ENCODE peak calls at places on chromosome 9, in seven cellular contexts. H, L, B, I, Q, X and G are unnamed samples.

GRCh38 chr9:114433086-114433485 is 45.3 kb upstream of the AKNA start:
- DNase-seq in I (no peak), L (no peak), Q (peak; percentile 26), X (no peak), B (no peak), H (no peak), G (no peak)

GRCh38 chr9:131524578-131525315 is 6.3 kb downstream of the UCK1 start:
- DNase-seq in I (no peak), B (no peak), L (peak; percentile 42), Q (peak; percentile 36), X (no peak), H (no peak), G (no peak)

GRCh38 chr9:7489018-7489417 is 310.6 kb downstream of the DMAC1 start:
- DNase-seq in H (no peak), X (no peak), B (no peak), Q (no peak), I (no peak), L (no peak), G (no peak)

GRCh38 chr9:127314911-127315310 is 50.3 kb downstream of the GARNL3 start:
- DNase-seq in B (no peak), L (no peak), I (no peak), X (no peak), Q (no peak), H (no peak), G (no peak)

GRCh38 chr9:114223564-114224246 is 68.4 kb downstream of the COL27A1 start:
- DNase-seq in I (no peak), Q (no peak), H (peak; percentile 51), X (no peak), B (no peak), L (peak; percentile 82), G (no peak)

GRCh38 chr9:94096819-94097577 is 12.7 kb downstream of the PTPDC1 start:
- DNase-seq in B (no peak), L (peak; percentile 40), H (no peak), X (no peak), I (no peak), Q (no peak), G (no peak)

GRCh38 chr9:124624735-124624992 is 117.5 kb upstream of the NR5A1 start:
- DNase-seq in I (no peak), H (no peak), X (no peak), L (no peak), B (no peak), Q (no peak), G (no peak)

GRCh38 chr9:82124090-82124489 is 135.5 kb downstream of the SPATA31D1 start:
- DNase-seq in I (peak; percentile 50), L (peak; percentile 89), X (no peak), B (no peak), Q (no peak), H (no peak), G (no peak)

GRCh38 chr9:119803679-119804078 is 434.4 kb upstream of the BRINP1 start:
- DNase-seq in Q (no peak), B (no peak), H (no peak), X (no peak), L (no peak), I (no peak), G (no peak)

GRCh38 chr9:33619666-33620404 is 95.8 kb downstream of the ANKRD18B start:
- DNase-seq in X (no peak), I (peak; percentile 83), H (peak; percentile 28), Q (peak; percentile 10), B (no peak), L (peak; percentile 85), G (no peak)

GRCh38 chr9:5621327-5621726 is 7.6 kb upstream of the RIC1 start:
- DNase-seq in H (peak; percentile 63), X (no peak), L (peak; percentile 84), B (no peak), Q (no peak), I (peak; percentile 67), G (no peak)

GRCh38 chr9:127767405-127767804 is 11.1 kb downstream of the SH2D3C start:
- DNase-seq in L (no peak), X (no peak), Q (no peak), I (no peak), B (no peak), H (no peak), G (no peak)

GRCh38 chr9:134218230-134218629 is 53.9 kb upstream of the RNU6ATAC start:
- DNase-seq in H (no peak), X (no peak), I (no peak), Q (no peak), B (no peak), L (no peak), G (no peak)

GRCh38 chr9:34457266-34458012 is 931 bp downstream of the FAM219A start:
- DNase-seq in H (no peak), L (peak; percentile 86), X (peak; percentile 91), Q (peak; percentile 86), B (peak; percentile 68), I (peak; percentile 71), G (peak; percentile 45)

GRCh38 chr9:105385372-105385985 is 62.4 kb upstream of the FSD1L start:
- DNase-seq in H (no peak), I (peak; percentile 45), Q (no peak), L (no peak), X (no peak), B (no peak), G (no peak)

GRCh38 chr9:22041792-22042191 is 32.7 kb upstream of the CDKN2B start:
- DNase-seq in I (peak; percentile 70), L (peak; percentile 71), X (no peak), B (peak; percentile 60), H (peak; percentile 29), Q (no peak), G (no peak)

GRCh38 chr9:27749838-27750237 is 176.6 kb upstream of the C9orf72 start:
- DNase-seq in B (no peak), L (no peak), Q (peak; percentile 86), H (no peak), X (no peak), I (no peak), G (no peak)

GRCh38 chr9:111944467-111944866 is 47.9 kb downstream of the UGCG start:
- DNase-seq in H (no peak), L (peak; percentile 65), X (no peak), Q (no peak), I (peak; percentile 60), B (no peak), G (no peak)

GRCh38 chr9:95074632-95075269 is 242.8 kb downstream of the FANCC start:
- DNase-seq in Q (peak; percentile 34), I (no peak), X (no peak), H (no peak), B (no peak), L (no peak), G (no peak)

GRCh38 chr9:130659699-130660248 is 4.6 kb upstream of the PRDM12 start:
- DNase-seq in H (no peak), B (no peak), I (no peak), Q (peak; percentile 77), L (no peak), X (no peak), G (no peak)

GRCh38 chr9:135036861-135037465 is 50.5 kb upstream of the OLFM1 start:
- DNase-seq in X (peak; percentile 38), L (no peak), I (no peak), B (no peak), Q (peak; percentile 11), H (no peak), G (no peak)

GRCh38 chr9:82883436-82883835 is 179.5 kb downstream of the RASEF start:
- DNase-seq in L (no peak), X (no peak), B (no peak), Q (peak; percentile 78), I (no peak), H (no peak), G (no peak)

DNA sequence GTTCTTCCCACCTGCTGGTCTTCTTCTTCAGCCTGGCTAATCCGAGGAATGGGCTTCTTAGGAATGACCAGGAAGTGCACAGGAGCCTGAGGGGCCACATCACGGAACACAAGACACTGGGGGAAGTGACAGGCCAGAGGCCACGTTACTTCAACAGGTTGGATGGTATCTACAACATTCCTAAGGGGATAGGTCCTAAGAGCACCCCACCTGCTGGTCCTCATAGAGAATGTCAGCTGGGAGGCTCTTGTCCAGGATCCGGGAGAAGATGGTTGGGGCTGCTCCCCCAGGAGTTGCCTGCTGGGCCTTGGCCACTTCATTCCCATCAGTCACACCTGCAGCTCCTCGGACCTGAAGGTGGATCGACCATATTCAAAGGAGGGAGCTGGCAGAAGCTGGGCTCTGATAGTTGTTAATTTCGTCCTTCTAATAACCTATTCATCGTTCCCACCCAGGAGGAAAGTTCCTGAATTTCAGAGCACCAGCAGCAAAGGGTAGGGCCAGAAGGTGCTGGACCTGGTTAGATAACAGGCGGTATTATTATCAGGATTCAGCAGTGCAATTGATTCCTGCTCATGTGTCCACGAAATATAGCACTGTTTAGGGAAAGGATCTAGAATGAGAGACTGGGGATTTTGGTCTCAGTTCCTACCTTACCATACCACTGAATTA is 1.3 kb downstream of the HINT2 start:
- DNase-seq in X (no peak), I (peak; percentile 28), H (peak; percentile 42), L (peak; percentile 42), Q (peak; percentile 72), B (no peak), G (no peak)
- TF ChIP-seq CTCF in X (no peak), I (peak; percentile 35), H (peak; percentile 59), L (peak; percentile 27), Q (peak; percentile 75), B (no peak), G (no peak)

GRCh38 chr9:14316574-14317304 is 2.8 kb upstream of the NFIB start:
- DNase-seq in I (no peak), L (peak; percentile 6), Q (peak; percentile 58), B (no peak), H (no peak), X (peak; percentile 76), G (no peak)
- H3K4me3 ChIP-seq in I (peak overlapping the region; percentile 66), L (no peak overlapping the region), Q (peak overlapping the region; percentile 88), B (peak overlapping the region; percentile 71), H (no peak overlapping the region), X (peak overlapping the region; percentile 96), G (peak overlapping the region; percentile 65)

DNA sequence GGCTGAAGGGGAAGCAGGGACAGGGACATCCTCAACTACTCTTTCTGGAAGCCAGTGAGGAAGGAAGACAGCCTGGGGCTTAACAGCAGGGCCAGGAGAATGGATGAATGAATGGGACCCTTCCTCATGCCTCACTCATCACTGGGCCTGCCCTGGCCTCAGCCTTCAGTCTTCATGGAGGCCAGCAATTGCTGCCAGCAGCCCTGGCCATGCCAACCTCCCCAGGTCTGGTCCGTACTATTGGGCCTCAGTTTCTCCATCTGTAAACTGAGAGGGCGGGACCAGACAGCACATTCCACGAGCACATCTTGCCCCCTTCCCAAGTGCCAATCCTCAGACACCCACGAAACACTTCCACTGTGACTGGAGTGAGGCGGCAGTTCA is 1.1 kb upstream of the RALGDS start:
- DNase-seq in Q (no peak), L (no peak), I (no peak), B (no peak), H (no peak), X (no peak), G (no peak)
- TF ChIP-seq CTCF in Q (no peak), L (no peak), I (no peak), B (no peak), H (no peak), X (no peak), G (no peak)

GRCh38 chr9:69107801-69108200 is 66.3 kb upstream of the TJP2 start:
- DNase-seq in X (no peak), L (no peak), I (peak; percentile 60), H (no peak), B (no peak), Q (no peak), G (no peak)
- H3K4me3 ChIP-seq in X (no peak overlapping the region), L (no peak overlapping the region), I (no peak overlapping the region), H (no peak overlapping the region), B (no peak overlapping the region), Q (no peak overlapping the region), G (no peak overlapping the region)

DNA sequence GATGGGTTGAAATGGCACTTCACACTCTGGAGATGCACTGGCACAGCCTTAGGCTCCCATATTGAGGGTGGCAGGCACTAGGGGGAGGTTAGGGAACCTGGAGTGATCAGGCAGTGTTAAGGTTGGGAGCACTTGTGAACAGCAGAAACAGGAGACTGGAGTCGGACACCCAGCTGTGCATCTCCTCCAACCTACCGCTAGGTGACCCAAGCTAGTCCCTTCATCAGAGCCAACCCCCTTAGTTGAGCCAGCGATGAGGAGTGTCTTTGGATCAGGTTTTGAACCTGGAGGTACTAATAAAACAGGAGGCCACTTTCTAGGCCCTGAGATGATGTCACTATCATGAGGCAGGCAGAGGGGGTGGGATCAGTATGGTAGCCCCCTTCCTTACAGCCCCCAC is 1.7 kb downstream of the ACTL7B start:
- DNase-seq in I (no peak), B (no peak), H (no peak), L (no peak), Q (peak; percentile 55), X (no peak), G (no peak)
- TF ChIP-seq CTCF in I (no peak), B (no peak), H (no peak), L (no peak), Q (peak; percentile 60), X (no peak), G (no peak)